ENCODE peak calls at places on chromosomes 11 and 22, in six cellular contexts. One of them, this sample, is unnamed. For H3K36me3, the result is how much of the 10 kb centered on the place peaks cover.

GRCh38 chr11:113082501-113082900 is 121.3 kb downstream of the NCAM1 start:
- DNase-seq in CD8-positive, alpha-beta T cell: no peak
- DNase-seq in stomach: no peak
- DNase-seq in body of pancreas: no peak
- DNase-seq in Peyer's patch: no peak
- DNase-seq in mucosa of descending colon: no peak
- DNase-seq in this sample: no peak

GRCh38 chr22:24758164-24758799 is 16.2 kb downstream of the PIWIL3 start:
- DNase-seq in CD8-positive, alpha-beta T cell: peak
- DNase-seq in stomach: peak
- DNase-seq in body of pancreas: peak
- DNase-seq in Peyer's patch: peak
- DNase-seq in mucosa of descending colon: peak
- DNase-seq in this sample: peak

GRCh38 chr11:83306385-83307080 is 20.4 kb upstream of the CCDC90B start:
- DNase-seq in CD8-positive, alpha-beta T cell: no peak
- DNase-seq in stomach: no peak
- DNase-seq in body of pancreas: no peak
- DNase-seq in Peyer's patch: no peak
- DNase-seq in mucosa of descending colon: no peak
- DNase-seq in this sample: no peak

GRCh38 chr11:4626207-4627105 is 10.8 kb upstream of the OR51D1 start:
- DNase-seq in CD8-positive, alpha-beta T cell: no peak
- DNase-seq in stomach: peak
- DNase-seq in body of pancreas: peak
- DNase-seq in Peyer's patch: no peak
- DNase-seq in mucosa of descending colon: no peak
- DNase-seq in this sample: peak

GRCh38 chr11:30100514-30100913 is 83.7 kb upstream of the KCNA4 start:
- DNase-seq in CD8-positive, alpha-beta T cell: no peak
- DNase-seq in stomach: no peak
- DNase-seq in body of pancreas: no peak
- DNase-seq in Peyer's patch: no peak
- DNase-seq in mucosa of descending colon: no peak
- DNase-seq in this sample: no peak

GRCh38 chr11:10909141-10909883 is 51.5 kb upstream of the ZBED5 start:
- DNase-seq in CD8-positive, alpha-beta T cell: no peak
- DNase-seq in stomach: no peak
- DNase-seq in body of pancreas: no peak
- DNase-seq in Peyer's patch: no peak
- DNase-seq in mucosa of descending colon: no peak
- DNase-seq in this sample: peak

GRCh38 chr22:38724926-38725571 is 19.3 kb downstream of the GTPBP1 start:
- DNase-seq in CD8-positive, alpha-beta T cell: no peak
- DNase-seq in stomach: no peak
- DNase-seq in body of pancreas: no peak
- DNase-seq in Peyer's patch: no peak
- DNase-seq in mucosa of descending colon: peak
- DNase-seq in this sample: peak

GRCh38 chr11:110433393-110434333 is 3.9 kb downstream of the FDX1 start:
- DNase-seq in CD8-positive, alpha-beta T cell: no peak
- DNase-seq in stomach: no peak
- DNase-seq in body of pancreas: no peak
- DNase-seq in Peyer's patch: no peak
- DNase-seq in mucosa of descending colon: no peak
- DNase-seq in this sample: peak

GRCh38 chr11:65855927-65856363 is 2.0 kb downstream of the CFL1 start:
- DNase-seq in CD8-positive, alpha-beta T cell: no peak
- DNase-seq in stomach: no peak
- DNase-seq in body of pancreas: no peak
- DNase-seq in Peyer's patch: no peak
- DNase-seq in mucosa of descending colon: peak
- DNase-seq in this sample: no peak

GRCh38 chr11:112694813-112695212 is 266.4 kb upstream of the NCAM1 start:
- DNase-seq in CD8-positive, alpha-beta T cell: no peak
- DNase-seq in stomach: no peak
- DNase-seq in body of pancreas: no peak
- DNase-seq in Peyer's patch: no peak
- DNase-seq in mucosa of descending colon: no peak
- DNase-seq in this sample: peak

GRCh38 chr22:49476176-49476575 is 351.5 kb downstream of the BRD1 start:
- DNase-seq in CD8-positive, alpha-beta T cell: no peak
- DNase-seq in stomach: no peak
- DNase-seq in body of pancreas: no peak
- DNase-seq in Peyer's patch: no peak
- DNase-seq in mucosa of descending colon: no peak
- DNase-seq in this sample: no peak

GRCh38 chr22:40204331-40205116 is 26.8 kb downstream of the TNRC6B start:
- DNase-seq in CD8-positive, alpha-beta T cell: no peak
- DNase-seq in stomach: no peak
- DNase-seq in body of pancreas: peak
- DNase-seq in Peyer's patch: no peak
- DNase-seq in mucosa of descending colon: no peak
- DNase-seq in this sample: no peak

GRCh38 chr11:58905141-58905715 is 34.1 kb upstream of the GLYATL1 start:
- DNase-seq in CD8-positive, alpha-beta T cell: no peak
- DNase-seq in stomach: no peak
- DNase-seq in body of pancreas: no peak
- DNase-seq in Peyer's patch: no peak
- DNase-seq in mucosa of descending colon: peak
- DNase-seq in this sample: peak

GRCh38 chr11:128548655-128549255 is 38.6 kb downstream of the ETS1 start:
- DNase-seq in CD8-positive, alpha-beta T cell: peak
- DNase-seq in stomach: peak
- DNase-seq in body of pancreas: peak
- DNase-seq in Peyer's patch: peak
- DNase-seq in mucosa of descending colon: peak
- DNase-seq in this sample: no peak

GRCh38 chr11:119904636-119905035 is 175.6 kb upstream of the NECTIN1 start:
- DNase-seq in CD8-positive, alpha-beta T cell: no peak
- DNase-seq in stomach: peak
- DNase-seq in body of pancreas: peak
- DNase-seq in Peyer's patch: no peak
- DNase-seq in mucosa of descending colon: peak
- DNase-seq in this sample: no peak

GRCh38 chr11:23732026-23732425 is 764.8 kb upstream of the LUZP2 start:
- DNase-seq in CD8-positive, alpha-beta T cell: no peak
- DNase-seq in stomach: no peak
- DNase-seq in body of pancreas: no peak
- DNase-seq in Peyer's patch: no peak
- DNase-seq in mucosa of descending colon: no peak
- DNase-seq in this sample: no peak

GRCh38 chr11:46865340-46865739 is 19.3 kb upstream of the CKAP5 start:
- DNase-seq in CD8-positive, alpha-beta T cell: no peak
- DNase-seq in stomach: no peak
- DNase-seq in body of pancreas: no peak
- DNase-seq in Peyer's patch: no peak
- DNase-seq in mucosa of descending colon: no peak
- DNase-seq in this sample: peak

GRCh38 chr11:57500526-57500925 is 15.0 kb downstream of the SLC43A1 start:
- DNase-seq in CD8-positive, alpha-beta T cell: no peak
- DNase-seq in stomach: no peak
- DNase-seq in body of pancreas: peak
- DNase-seq in Peyer's patch: no peak
- DNase-seq in mucosa of descending colon: no peak
- DNase-seq in this sample: no peak

GRCh38 chr11:20488352-20488751 is 100.8 kb downstream of the PRMT3 start:
- DNase-seq in CD8-positive, alpha-beta T cell: no peak
- DNase-seq in stomach: no peak
- DNase-seq in body of pancreas: no peak
- DNase-seq in Peyer's patch: no peak
- DNase-seq in mucosa of descending colon: no peak
- DNase-seq in this sample: no peak

GRCh38 chr11:60880635-60881282 is 13.4 kb downstream of the ZP1 start:
- DNase-seq in CD8-positive, alpha-beta T cell: no peak
- DNase-seq in stomach: no peak
- DNase-seq in body of pancreas: no peak
- DNase-seq in Peyer's patch: no peak
- DNase-seq in mucosa of descending colon: no peak
- DNase-seq in this sample: no peak

GRCh38 chr11:79436911-79437273 is 3.9 kb downstream of the TENM4 start:
- DNase-seq in CD8-positive, alpha-beta T cell: no peak
- DNase-seq in stomach: no peak
- DNase-seq in body of pancreas: no peak
- DNase-seq in Peyer's patch: no peak
- DNase-seq in mucosa of descending colon: no peak
- DNase-seq in this sample: no peak

GRCh38 chr22:35883028-35883620 is 145.5 kb downstream of the RBFOX2 start:
- DNase-seq in CD8-positive, alpha-beta T cell: no peak
- DNase-seq in stomach: no peak
- DNase-seq in body of pancreas: no peak
- DNase-seq in Peyer's patch: no peak
- DNase-seq in mucosa of descending colon: no peak
- DNase-seq in this sample: peak

GRCh38 chr11:28878025-28878424 is 769.8 kb downstream of the METTL15 start:
- DNase-seq in CD8-positive, alpha-beta T cell: no peak
- DNase-seq in stomach: no peak
- DNase-seq in body of pancreas: no peak
- DNase-seq in Peyer's patch: no peak
- DNase-seq in mucosa of descending colon: no peak
- DNase-seq in this sample: peak

GRCh38 chr11:108732395-108732794 is 67.5 kb downstream of the DDX10 start:
- DNase-seq in CD8-positive, alpha-beta T cell: no peak
- DNase-seq in stomach: no peak
- DNase-seq in body of pancreas: peak
- DNase-seq in Peyer's patch: no peak
- DNase-seq in mucosa of descending colon: no peak
- DNase-seq in this sample: no peak

GRCh38 chr22:48979482-48979881 is 848.2 kb downstream of the BRD1 start:
- DNase-seq in CD8-positive, alpha-beta T cell: no peak
- DNase-seq in stomach: no peak
- DNase-seq in body of pancreas: no peak
- DNase-seq in Peyer's patch: no peak
- DNase-seq in mucosa of descending colon: no peak
- DNase-seq in this sample: no peak

GRCh38 chr22:47658182-47658581 is 895.7 kb downstream of the TBC1D22A start:
- DNase-seq in CD8-positive, alpha-beta T cell: no peak
- DNase-seq in stomach: no peak
- DNase-seq in body of pancreas: no peak
- DNase-seq in Peyer's patch: no peak
- DNase-seq in mucosa of descending colon: no peak
- DNase-seq in this sample: no peak

GRCh38 chr11:45530111-45530510 is 135.3 kb downstream of the CHST1 start:
- DNase-seq in CD8-positive, alpha-beta T cell: no peak
- DNase-seq in stomach: no peak
- DNase-seq in body of pancreas: no peak
- DNase-seq in Peyer's patch: no peak
- DNase-seq in mucosa of descending colon: no peak
- DNase-seq in this sample: no peak

DNA sequence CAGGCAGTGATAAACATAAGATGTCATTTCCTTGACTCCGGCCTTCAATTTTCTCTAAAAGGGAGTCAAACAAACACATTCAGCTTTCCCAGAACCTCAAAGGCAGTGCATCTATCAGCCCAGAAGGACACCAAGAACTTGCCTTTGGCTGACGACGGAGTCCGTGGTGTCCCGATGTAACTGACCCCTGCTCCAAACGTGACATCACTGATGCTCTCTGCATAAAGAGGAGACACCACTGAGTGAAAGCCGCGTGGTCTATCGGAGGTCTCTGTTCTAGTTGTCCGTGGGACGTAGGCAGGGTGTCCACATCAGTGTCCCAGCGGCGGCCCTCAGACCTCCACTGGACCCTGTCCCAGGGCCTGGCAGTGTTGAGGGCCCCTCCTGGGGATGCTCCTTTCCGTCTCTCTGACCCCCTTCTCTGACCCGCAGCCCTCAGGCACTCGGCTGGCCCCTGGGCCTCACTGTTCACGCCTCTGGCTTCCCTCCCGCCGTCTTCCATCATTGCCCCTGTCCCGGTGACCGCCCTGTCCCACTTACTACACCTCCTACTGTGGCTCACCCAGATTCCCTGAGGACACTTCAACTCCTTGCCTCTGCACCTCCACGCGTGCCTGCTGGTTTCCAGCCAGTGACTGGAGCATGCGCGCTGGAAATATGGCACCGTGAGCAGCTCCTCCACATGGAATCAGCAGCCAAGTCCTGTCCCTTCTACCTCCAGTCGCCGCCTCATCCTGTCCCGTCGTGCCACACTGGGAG is 70.4 kb downstream of the NCAPD3 start:
- DNase-seq in CD8-positive, alpha-beta T cell: no peak
- DNase-seq in stomach: no peak
- DNase-seq in body of pancreas: no peak
- DNase-seq in Peyer's patch: no peak
- DNase-seq in mucosa of descending colon: no peak
- DNase-seq in this sample: no peak
- H3K36me3 ChIP-seq in CD8-positive, alpha-beta T cell: under half
- H3K36me3 ChIP-seq in stomach: under half
- H3K36me3 ChIP-seq in body of pancreas: under half
- H3K36me3 ChIP-seq in Peyer's patch: under half
- H3K36me3 ChIP-seq in mucosa of descending colon: under half
- H3K36me3 ChIP-seq in this sample: under half

GRCh38 chr11:8384199-8384821 is 120.6 kb upstream of the LMO1 start:
- DNase-seq in CD8-positive, alpha-beta T cell: no peak
- DNase-seq in stomach: peak
- DNase-seq in body of pancreas: peak
- DNase-seq in Peyer's patch: no peak
- DNase-seq in mucosa of descending colon: peak
- DNase-seq in this sample: peak
- TF ChIP-seq CTCF in CD8-positive, alpha-beta T cell: no peak
- TF ChIP-seq CTCF in stomach: no peak
- TF ChIP-seq CTCF in body of pancreas: peak
- TF ChIP-seq CTCF in Peyer's patch: no peak
- TF ChIP-seq CTCF in mucosa of descending colon: no peak
- TF ChIP-seq CTCF in this sample: peak

GRCh38 chr11:33692013-33692504 is 8.6 kb downstream of the C11orf91 start:
- DNase-seq in CD8-positive, alpha-beta T cell: no peak
- DNase-seq in stomach: peak
- DNase-seq in body of pancreas: peak
- DNase-seq in Peyer's patch: no peak
- DNase-seq in mucosa of descending colon: no peak
- DNase-seq in this sample: peak
- H3K4me3 ChIP-seq in CD8-positive, alpha-beta T cell: no peak
- H3K4me3 ChIP-seq in stomach: no peak
- H3K4me3 ChIP-seq in body of pancreas: no peak
- H3K4me3 ChIP-seq in Peyer's patch: no peak
- H3K4me3 ChIP-seq in mucosa of descending colon: no peak
- H3K4me3 ChIP-seq in this sample: no peak

GRCh38 chr22:50732681-50733080 is 5.3 kb upstream of the ACR start:
- DNase-seq in CD8-positive, alpha-beta T cell: no peak
- DNase-seq in stomach: no peak
- DNase-seq in body of pancreas: no peak
- DNase-seq in Peyer's patch: peak
- DNase-seq in mucosa of descending colon: no peak
- DNase-seq in this sample: no peak

GRCh38 chr22:50734986-50735738 is 2.8 kb upstream of the ACR start:
- DNase-seq in CD8-positive, alpha-beta T cell: no peak
- DNase-seq in stomach: peak
- DNase-seq in body of pancreas: no peak
- DNase-seq in Peyer's patch: peak
- DNase-seq in mucosa of descending colon: peak
- DNase-seq in this sample: no peak

GRCh38 chr22:50731811-50732624 is 6.0 kb upstream of the ACR start:
- DNase-seq in CD8-positive, alpha-beta T cell: peak
- DNase-seq in stomach: peak
- DNase-seq in body of pancreas: peak
- DNase-seq in Peyer's patch: no peak
- DNase-seq in mucosa of descending colon: peak
- DNase-seq in this sample: peak

GRCh38 chr22:50734343-50734771 is 3.6 kb upstream of the ACR start:
- DNase-seq in CD8-positive, alpha-beta T cell: no peak
- DNase-seq in stomach: no peak
- DNase-seq in body of pancreas: no peak
- DNase-seq in Peyer's patch: peak
- DNase-seq in mucosa of descending colon: peak
- DNase-seq in this sample: no peak

GRCh38 chr22:50733521-50734342 is 4.3 kb upstream of the ACR start:
- DNase-seq in CD8-positive, alpha-beta T cell: no peak
- DNase-seq in stomach: no peak
- DNase-seq in body of pancreas: no peak
- DNase-seq in Peyer's patch: peak
- DNase-seq in mucosa of descending colon: peak
- DNase-seq in this sample: no peak
- H3K36me3 ChIP-seq in CD8-positive, alpha-beta T cell: under half
- H3K36me3 ChIP-seq in stomach: under half
- H3K36me3 ChIP-seq in body of pancreas: under half
- H3K36me3 ChIP-seq in Peyer's patch: under half
- H3K36me3 ChIP-seq in mucosa of descending colon: under half
- H3K36me3 ChIP-seq in this sample: under half